ENCODE peak calls at places on chromosomes 7 and 10, in nine cellular contexts. C is PC-3, I is fibroblast of lung, V is astrocyte, K is uterus, T is mammary epithelial cell, R is H9, W is Panc1, L is pancreas. B is an unnamed sample.

GRCh38 chr7:26372211-26372610 is 80.5 kb downstream of the SNX10 start:
- DNase-seq in C (no peak), I (no peak), V (no peak), K (no peak), T (no peak), R (no peak), W (no peak), L (no peak), B (no peak)

GRCh38 chr7:148982596-148983219 is 45.6 kb downstream of the PDIA4 start:
- DNase-seq in C (peak; percentile 18), I (peak; percentile 63), V (no peak), K (no peak), T (peak; percentile 28), R (no peak), W (no peak), L (no peak), B (no peak)

GRCh38 chr7:2182461-2182860 is 50.3 kb downstream of the MAD1L1 start:
- DNase-seq in C (no peak), I (no peak), V (no peak), K (no peak), T (no peak), R (peak; percentile 21), W (no peak), L (no peak), B (no peak)

GRCh38 chr7:129781128-129781855 is 169.8 kb downstream of the NRF1 start:
- DNase-seq in C (no peak), I (no peak), V (no peak), K (no peak), T (no peak), R (no peak), W (no peak), L (no peak), B (no peak)

GRCh38 chr7:90629306-90629918 is 33.3 kb downstream of the CDK14 start:
- DNase-seq in C (peak; percentile 80), I (peak; percentile 77), V (peak; percentile 30), K (no peak), T (peak; percentile 44), R (no peak), W (peak; percentile 36), L (no peak), B (no peak)

GRCh38 chr7:42180806-42181205 is 56.2 kb downstream of the GLI3 start:
- DNase-seq in C (no peak), I (peak; percentile 89), V (no peak), K (no peak), T (no peak), R (no peak), W (no peak), L (no peak), B (no peak)

GRCh38 chr10:50473756-50474155 is 150.0 kb downstream of the SGMS1 start:
- DNase-seq in C (no peak), I (no peak), V (no peak), K (no peak), T (no peak), R (no peak), W (no peak), L (no peak), B (no peak)

GRCh38 chr10:14425031-14425430 is 94.3 kb upstream of the FRMD4A start:
- DNase-seq in C (no peak), I (no peak), V (no peak), K (no peak), T (no peak), R (no peak), W (no peak), L (no peak), B (no peak)

GRCh38 chr7:128454808-128455555 is 696 bp upstream of the HILPDA start:
- DNase-seq in C (peak; percentile 2), I (peak; percentile 66), V (peak; percentile 47), K (no peak), T (no peak), R (no peak), W (no peak), L (no peak), B (no peak)

GRCh38 chr7:27549621-27550020 is 113.1 kb downstream of the HIBADH start:
- DNase-seq in C (no peak), I (no peak), V (no peak), K (no peak), T (no peak), R (no peak), W (no peak), L (no peak), B (no peak)
- H3K4me1 ChIP-seq in C (peaks cover 8% of the 10 kb centered on the region), I (no peaks in the 10 kb centered on the region), V (no peaks in the 10 kb centered on the region), K (no peaks in the 10 kb centered on the region), T (no peaks in the 10 kb centered on the region), R (peaks cover 4% of the 10 kb centered on the region), W (no peaks in the 10 kb centered on the region), L (no peaks in the 10 kb centered on the region), B (no peaks in the 10 kb centered on the region)

GRCh38 chr7:21261627-21262564 is 166.0 kb upstream of the SP4 start:
- DNase-seq in C (peak; percentile 51), I (peak; percentile 35), V (peak; percentile 6), K (no peak), T (peak; percentile 14), R (peak; percentile 71), W (no peak), L (no peak), B (peak; percentile 17)
- TF ChIP-seq CTCF in C (peak; percentile 73), I (peak; percentile 59), V (peak; percentile 32), K (no peak), T (peak; percentile 67), R (peak; percentile 81), W (peak; percentile 74), L (peak; percentile 24), B (peak; percentile 19)

GRCh38 chr7:1028044-1028770 is 16.1 kb upstream of the GPR146 start:
- DNase-seq in C (peak; percentile 92), I (peak; percentile 83), V (peak; percentile 72), K (peak; percentile 94), T (peak; percentile 88), R (peak; percentile 75), W (no peak), L (peak; percentile 89), B (peak; percentile 96)

GRCh38 chr7:1025747-1026581 is 18.4 kb upstream of the GPR146 start:
- DNase-seq in C (no peak), I (no peak), V (no peak), K (no peak), T (no peak), R (no peak), W (no peak), L (peak; percentile 83), B (no peak)

GRCh38 chr7:1027285-1028043 is 16.9 kb upstream of the GPR146 start:
- DNase-seq in C (peak; percentile 27), I (peak; percentile 43), V (peak; percentile 38), K (peak; percentile 47), T (no peak), R (peak; percentile 56), W (no peak), L (peak; percentile 52), B (no peak)

GRCh38 chr7:1024876-1025746 is 19.2 kb upstream of the GPR146 start:
- DNase-seq in C (no peak), I (no peak), V (no peak), K (no peak), T (no peak), R (no peak), W (no peak), L (no peak), B (no peak)

GRCh38 chr7:1026721-1027151 is 17.6 kb upstream of the GPR146 start:
- DNase-seq in C (no peak), I (no peak), V (no peak), K (no peak), T (no peak), R (no peak), W (no peak), L (peak; percentile 44), B (no peak)
- H3K4me1 ChIP-seq in C (peaks cover 14% of the 10 kb centered on the region), I (peaks cover 5% of the 10 kb centered on the region), V (peaks cover 18% of the 10 kb centered on the region), K (peaks cover 16% of the 10 kb centered on the region), T (peaks cover 19% of the 10 kb centered on the region), R (no peaks in the 10 kb centered on the region), W (peaks cover 30% of the 10 kb centered on the region), L (peaks cover 21% of the 10 kb centered on the region), B (peaks cover 16% of the 10 kb centered on the region)

DNA sequence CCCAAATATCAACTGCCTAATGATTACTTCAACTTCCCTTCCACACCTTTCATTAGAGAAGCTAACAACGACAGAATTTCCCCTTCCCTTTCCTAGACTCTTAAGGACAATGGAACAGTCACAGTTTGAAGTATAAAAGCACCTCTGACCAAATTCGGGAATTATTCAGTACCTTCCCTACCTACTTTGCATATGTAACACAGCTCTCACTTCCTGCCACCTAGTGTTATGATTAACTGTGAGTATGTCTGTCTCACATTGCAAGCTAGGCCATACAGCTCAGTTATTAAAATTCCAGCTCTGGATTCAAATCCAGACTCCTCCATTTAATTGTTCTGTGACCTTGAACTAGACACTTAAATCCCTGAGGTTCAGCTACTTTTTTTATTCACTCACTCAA is 44.8 kb upstream of the HPSE2 start:
- DNase-seq in C (peak; percentile 31), I (no peak), V (no peak), K (no peak), T (peak; percentile 12), R (no peak), W (no peak), L (no peak), B (no peak)
- TF ChIP-seq CTCF in C (no peak), I (no peak), V (no peak), K (no peak), T (no peak), R (no peak), W (no peak), L (no peak), B (no peak)

DNA sequence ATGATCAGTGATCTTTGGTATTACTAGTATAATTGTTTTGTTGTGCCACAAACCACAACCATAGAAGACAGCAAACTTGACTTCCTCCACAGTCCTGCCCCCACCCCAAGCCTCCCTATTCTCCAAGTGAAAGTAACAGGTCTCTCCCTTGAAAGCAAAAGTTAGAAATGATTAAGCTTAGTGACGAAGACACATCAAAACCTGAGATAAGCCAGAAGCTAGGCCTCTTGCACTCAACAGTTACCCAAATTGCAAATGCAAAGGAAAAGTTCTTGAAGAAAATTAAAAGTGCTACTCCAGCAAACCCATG is 7.5 kb downstream of the SAR1A start:
- DNase-seq in C (no peak), I (no peak), V (no peak), K (no peak), T (no peak), R (no peak), W (no peak), L (no peak), B (no peak)
- H3K4me1 ChIP-seq in C (peaks cover 12% of the 10 kb centered on the region), I (no peaks in the 10 kb centered on the region), V (peaks cover 12% of the 10 kb centered on the region), K (no peaks in the 10 kb centered on the region), T (peaks cover 3% of the 10 kb centered on the region), R (no peaks in the 10 kb centered on the region), W (peaks cover 14% of the 10 kb centered on the region), L (peaks cover 31% of the 10 kb centered on the region), B (peaks cover 11% of the 10 kb centered on the region)

GRCh38 chr7:111796671-111797070 is 234.4 kb upstream of the IMMP2L start:
- DNase-seq in C (no peak), I (peak; percentile 34), V (peak; percentile 18), K (no peak), T (peak; percentile 17), R (no peak), W (no peak), L (no peak), B (no peak)
- TF ChIP-seq CTCF in C (no peak), I (no peak), V (no peak), K (no peak), T (no peak), R (no peak), W (no peak), L (no peak), B (no peak)

GRCh38 chr10:71731791-71732190 is 12.2 kb upstream of the C10orf105 start:
- DNase-seq in C (no peak), I (no peak), V (no peak), K (no peak), T (no peak), R (no peak), W (no peak), L (no peak), B (no peak)
- H3K4me1 ChIP-seq in C (peaks cover 6% of the 10 kb centered on the region), I (peaks cover 7% of the 10 kb centered on the region), V (no peaks in the 10 kb centered on the region), K (peaks cover 21% of the 10 kb centered on the region), T (peaks cover 9% of the 10 kb centered on the region), R (peaks cover 3% of the 10 kb centered on the region), W (peaks cover 7% of the 10 kb centered on the region), L (peaks cover 4% of the 10 kb centered on the region), B (peaks cover 23% of the 10 kb centered on the region)